ENCODE peak calls at places on chromosome 16, in five cellular contexts. E is T-helper 22 cell, U is OCI-LY7, B is GM03348, K is T-helper 17 cell. Q is an unnamed sample.

GRCh38 chr16:84689126-84689525 is 10.7 kb upstream of the USP10 start:
- DNase-seq in E (no peak), U (no peak), B (peak), K (no peak), Q (peak)

GRCh38 chr16:2335286-2335895 is 5.1 kb downstream of the ABCA3 start:
- DNase-seq in E (no peak), U (no peak), B (no peak), K (no peak), Q (no peak)

GRCh38 chr16:89290472-89290871 is 73.0 kb downstream of the ZNF778 start:
- DNase-seq in E (no peak), U (no peak), B (no peak), K (no peak), Q (no peak)

GRCh38 chr16:14576069-14576468 is 54.0 kb downstream of the PARN start:
- DNase-seq in E (no peak), U (no peak), B (no peak), K (no peak), Q (no peak)

GRCh38 chr16:56921571-56921970 is 10.4 kb upstream of the HERPUD1 start:
- DNase-seq in E (no peak), U (no peak), B (no peak), K (no peak), Q (no peak)

GRCh38 chr16:56861092-56861610 is 3.9 kb upstream of the SLC12A3 start:
- DNase-seq in E (no peak), U (peak), B (no peak), K (no peak), Q (no peak)

GRCh38 chr16:75197522-75198134 is 9.3 kb downstream of the CTRB2 start:
- DNase-seq in E (no peak), U (no peak), B (no peak), K (no peak), Q (no peak)

GRCh38 chr16:2487903-2488531 is 13.1 kb downstream of the TBC1D24 start:
- DNase-seq in E (no peak), U (no peak), B (no peak), K (no peak), Q (no peak)

Q was measured in AG20443.